ENCODE peak calls at places on chromosomes 2 and 18, in eight cellular contexts. O is adrenal gland, M is fibroblast of lung, C is K562, E is sigmoid colon, X is stomach, R is astrocyte, P is heart right ventricle. Y is an unnamed sample.

GRCh38 chr2:188244383-188244782 is 47.3 kb upstream of the GULP1 start:
- DNase-seq in E (no peak), R (peak; percentile 8), O (no peak), C (no peak), P (no peak), M (peak; percentile 17), X (no peak), Y (no peak)

GRCh38 chr18:35278969-35279368 is 11.1 kb downstream of the ZSCAN30 start:
- DNase-seq in E (no peak), P (no peak), X (no peak), R (no peak), M (no peak), O (no peak), C (no peak), Y (no peak)

GRCh38 chr18:63619661-63620060 is 24.4 kb downstream of the SERPINB4 start:
- DNase-seq in M (no peak), X (no peak), C (no peak), E (no peak), O (no peak), P (no peak), R (no peak), Y (no peak)

GRCh38 chr2:234292205-234292954 is 204.5 kb downstream of the ARL4C start:
- DNase-seq in P (peak; percentile 31), C (no peak), R (peak; percentile 79), M (peak; percentile 83), O (no peak), E (no peak), X (no peak), Y (no peak)

GRCh38 chr2:39497077-39497867 is 60.2 kb upstream of the MAP4K3 start:
- DNase-seq in E (peak; percentile 85), X (no peak), M (peak; percentile 71), P (peak; percentile 43), O (no peak), R (peak; percentile 74), C (no peak), Y (no peak)

GRCh38 chr18:10131783-10132381 is 218.1 kb downstream of the VAPA start:
- DNase-seq in C (no peak), X (no peak), O (no peak), R (no peak), E (no peak), P (no peak), M (peak; percentile 23), Y (no peak)

GRCh38 chr18:70578480-70578879 is 289.6 kb downstream of the SOCS6 start:
- DNase-seq in O (no peak), M (no peak), E (no peak), P (no peak), X (no peak), R (no peak), C (no peak), Y (no peak)

GRCh38 chr2:234950730-234951385 is 959 bp upstream of the SH3BP4 start:
- DNase-seq in P (no peak), X (no peak), E (peak; percentile 63), R (peak; percentile 76), O (no peak), M (peak; percentile 79), C (no peak), Y (no peak)

GRCh38 chr2:157785200-157785599 is 90.9 kb downstream of the ACVR1 start:
- DNase-seq in E (no peak), M (peak; percentile 49), O (no peak), R (peak; percentile 43), C (no peak), X (no peak), P (no peak), Y (no peak)

GRCh38 chr18:62537946-62538345 is 15.1 kb downstream of the ZCCHC2 start:
- DNase-seq in X (no peak), M (no peak), O (no peak), R (no peak), P (no peak), E (no peak), C (no peak), Y (no peak)

GRCh38 chr2:238302751-238303150 is 14.3 kb upstream of the PER2 start:
- DNase-seq in M (no peak), C (no peak), X (no peak), P (no peak), O (no peak), R (no peak), E (peak; percentile 46), Y (no peak)

GRCh38 chr2:207071820-207072219 is 93.9 kb downstream of the KLF7 start:
- DNase-seq in R (no peak), C (no peak), E (no peak), M (no peak), O (no peak), X (no peak), P (no peak), Y (no peak)

GRCh38 chr18:7230646-7231349 is at the start of gene LRRC30:
- DNase-seq in C (no peak), E (no peak), P (no peak), M (no peak), R (no peak), O (no peak), X (no peak), Y (no peak)

GRCh38 chr2:46298522-46299351 is 1.5 kb downstream of the EPAS1 start:
- DNase-seq in E (peak; percentile 77), R (peak; percentile 36), X (peak; percentile 75), M (peak; percentile 39), O (peak; percentile 51), C (peak; percentile 26), P (peak; percentile 77), Y (no peak)

GRCh38 chr18:39305756-39306155 is 1740.2 kb upstream of the CELF4 start:
- DNase-seq in P (no peak), M (no peak), X (no peak), E (no peak), R (no peak), C (no peak), O (no peak), Y (no peak)

GRCh38 chr2:173493874-173494273 is 139.2 kb downstream of the CDCA7 start:
- DNase-seq in C (no peak), X (no peak), O (no peak), P (no peak), M (no peak), E (no peak), R (no peak), Y (no peak)
- TF ChIP-seq CTCF in C (no peak), X (no peak), O (no peak), P (no peak), M (no peak), E (no peak), R (no peak), Y (peak; percentile 36)

GRCh38 chr18:55875330-55875933 is 287.4 kb upstream of the TCF4 start:
- DNase-seq in P (no peak), R (no peak), X (no peak), O (no peak), E (no peak), C (no peak), M (no peak), Y (no peak)
- H3K27ac ChIP-seq in P (no peak overlapping the region), R (no peak overlapping the region), X (no peak overlapping the region), O (no peak overlapping the region), E (no peak overlapping the region), C (no peak overlapping the region), M (no peak overlapping the region), Y (no peak overlapping the region)

GRCh38 chr2:143577489-143577888 is 448.3 kb downstream of the ARHGAP15 start:
- DNase-seq in C (no peak), R (no peak), M (no peak), E (no peak), O (no peak), P (no peak), X (no peak), Y (no peak)

GRCh38 chr2:143572421-143572820 is 443.2 kb downstream of the ARHGAP15 start:
- DNase-seq in P (no peak), M (no peak), R (no peak), E (no peak), C (no peak), O (no peak), X (no peak), Y (no peak)

GRCh38 chr2:143575340-143575739 is 446.1 kb downstream of the ARHGAP15 start:
- DNase-seq in E (no peak), M (no peak), C (no peak), R (no peak), O (no peak), P (no peak), X (no peak), Y (no peak)

GRCh38 chr2:143579456-143579855 is 450.2 kb downstream of the ARHGAP15 start:
- DNase-seq in X (no peak), M (no peak), P (no peak), E (no peak), R (no peak), C (no peak), O (no peak), Y (no peak)

DNA sequence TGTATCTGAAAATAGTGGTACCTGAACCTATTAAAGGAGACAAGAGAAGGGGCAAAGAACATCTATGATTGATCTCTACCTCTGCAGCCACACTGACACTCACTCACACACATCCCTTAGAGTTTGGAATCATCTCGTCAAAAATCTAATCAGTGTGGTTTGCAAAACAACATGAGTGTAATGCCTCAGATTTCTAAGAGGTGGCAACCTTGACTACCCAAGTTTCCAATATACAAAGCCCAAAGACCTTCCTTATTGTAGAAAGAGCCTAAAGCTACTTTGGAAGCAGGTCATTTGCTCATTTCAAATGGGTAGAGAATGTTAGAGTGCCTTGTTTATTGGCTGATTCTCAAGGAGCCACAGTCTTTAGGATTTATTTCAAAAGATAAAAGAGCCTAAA is 444.9 kb downstream of the ARHGAP15 start:
- DNase-seq in C (no peak), R (no peak), M (no peak), P (no peak), X (no peak), O (no peak), E (no peak), Y (no peak)
- TF ChIP-seq CTCF in C (no peak), R (no peak), M (no peak), P (no peak), X (no peak), O (no peak), E (no peak), Y (no peak)

GRCh38 chr2:223598994-223599645 is 3.0 kb downstream of the SCG2 start:
- DNase-seq in E (no peak), C (no peak), P (no peak), O (no peak), X (no peak), R (peak; percentile 87), M (peak; percentile 89), Y (peak; percentile 63)

GRCh38 chr2:223602972-223603371 is 811 bp upstream of the SCG2 start:
- DNase-seq in R (peak; percentile 45), E (no peak), X (no peak), O (no peak), P (no peak), M (peak; percentile 42), C (no peak), Y (no peak)

GRCh38 chr2:223599646-223600009 is 2.5 kb downstream of the SCG2 start:
- DNase-seq in P (no peak), R (peak; percentile 44), X (no peak), M (peak; percentile 59), E (no peak), C (no peak), O (no peak), Y (no peak)

GRCh38 chr2:223601932-223602676 is at the start of gene SCG2:
- DNase-seq in X (peak; percentile 61), O (peak; percentile 77), R (peak; percentile 89), C (peak; percentile 13), M (peak; percentile 92), E (peak; percentile 80), P (peak; percentile 61), Y (peak; percentile 87)

DNA sequence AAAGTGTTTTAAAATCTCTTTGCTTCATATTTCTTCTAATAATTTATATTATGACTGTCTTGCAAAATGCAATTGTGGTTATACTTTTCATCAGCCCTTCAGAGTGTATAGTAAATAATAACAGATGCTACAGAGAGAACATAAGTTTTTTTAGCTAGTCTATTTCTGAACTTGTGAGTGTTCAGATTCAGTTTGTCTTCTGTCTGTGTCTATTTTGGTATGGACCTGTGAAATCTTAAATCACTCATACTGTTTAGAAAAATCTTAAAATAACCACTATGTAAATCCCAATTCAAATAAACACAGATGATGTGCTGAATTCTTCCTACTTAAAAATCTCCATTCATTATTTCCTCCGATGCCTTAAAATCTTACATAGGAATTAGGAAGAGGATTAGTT is 2.1 kb downstream of the SCG2 start:
- DNase-seq in M (no peak), E (no peak), R (no peak), C (no peak), O (no peak), P (no peak), X (no peak), Y (no peak)
- H3K27ac ChIP-seq in M (no peak overlapping the region), E (no peak overlapping the region), R (peak overlapping the region; percentile 89), C (no peak overlapping the region), O (peak overlapping the region; percentile 33), P (no peak overlapping the region), X (no peak overlapping the region), Y (no peak overlapping the region)